ENCODE peak calls at places on chromosome 6, in seven cellular contexts. O is AML-193, C is cardiac fibroblast, S is T47D, Z is psoas muscle, F is NCI-H774, B is occipital lobe. I is an unnamed sample.

GRCh38 chr6:149938571-149939462 is 3.0 kb upstream of the ULBP2 start:
- DNase-seq in O (no peak), C (peak), S (no peak), Z (no peak), F (no peak), B (no peak), I (no peak)

GRCh38 chr6:46419576-46420002 is 71.7 kb downstream of the RCAN2 start:
- DNase-seq in O (peak), C (peak), S (peak), Z (no peak), F (peak), B (peak), I (peak)

GRCh38 chr6:157631838-157632237 is 191.2 kb upstream of the SNX9 start:
- DNase-seq in O (no peak), C (no peak), S (no peak), Z (no peak), F (no peak), B (no peak), I (no peak)

GRCh38 chr6:67412035-67412434 is 1223.0 kb upstream of the ADGRB3 start:
- DNase-seq in O (no peak), C (no peak), S (no peak), Z (no peak), F (no peak), B (no peak), I (no peak)

GRCh38 chr6:73180718-73181619 is 44.3 kb downstream of the KHDC1L start:
- DNase-seq in O (peak), C (peak), S (peak), Z (no peak), F (peak), B (peak), I (peak)

GRCh38 chr6:147170269-147170668 is 33.9 kb upstream of the STXBP5 start:
- DNase-seq in O (no peak), C (peak), S (no peak), Z (no peak), F (no peak), B (no peak), I (no peak)

GRCh38 chr6:18492957-18493356 is 105.8 kb downstream of the RNF144B start:
- DNase-seq in O (no peak), C (no peak), S (no peak), Z (no peak), F (no peak), B (no peak), I (no peak)

GRCh38 chr6:56816393-56816792 is 138.5 kb upstream of the BEND6 start:
- DNase-seq in O (no peak), C (no peak), S (no peak), Z (no peak), F (no peak), B (no peak), I (no peak)

GRCh38 chr6:115573866-115574265 is 486.8 kb downstream of the FRK start:
- DNase-seq in O (no peak), C (no peak), S (no peak), Z (no peak), F (no peak), B (no peak), I (no peak)

GRCh38 chr6:100138346-100139022 is 144.5 kb upstream of the MCHR2 start:
- DNase-seq in O (no peak), C (no peak), S (no peak), Z (no peak), F (peak), B (no peak), I (no peak)

GRCh38 chr6:137358273-137358672 is 135.9 kb downstream of the OLIG3 start:
- DNase-seq in O (no peak), C (no peak), S (no peak), Z (no peak), F (no peak), B (no peak), I (no peak)

GRCh38 chr6:105014448-105014847 is 57.5 kb downstream of the LIN28B start:
- DNase-seq in O (no peak), C (no peak), S (no peak), Z (no peak), F (no peak), B (no peak), I (no peak)

GRCh38 chr6:141580988-141581387 is 551.7 kb upstream of the GJE1 start:
- DNase-seq in O (no peak), C (peak), S (no peak), Z (no peak), F (no peak), B (no peak), I (no peak)

GRCh38 chr6:39892490-39893129 is 41.7 kb downstream of the MOCS1 start:
- DNase-seq in O (peak), C (peak), S (peak), Z (peak), F (peak), B (peak), I (peak)

GRCh38 chr6:89067796-89068195 is 12.8 kb upstream of the PNRC1 start:
- DNase-seq in O (no peak), C (no peak), S (no peak), Z (no peak), F (no peak), B (no peak), I (no peak)

GRCh38 chr6:4446982-4447381 is 311.6 kb upstream of the ECI2 start:
- DNase-seq in O (no peak), C (peak), S (no peak), Z (no peak), F (no peak), B (no peak), I (no peak)

GRCh38 chr6:154653385-154653784 is 79.8 kb upstream of the SCAF8 start:
- DNase-seq in O (no peak), C (peak), S (no peak), Z (no peak), F (no peak), B (no peak), I (no peak)

GRCh38 chr6:6960571-6961251 is 147.1 kb upstream of the RREB1 start:
- DNase-seq in O (no peak), C (no peak), S (peak), Z (no peak), F (peak), B (no peak), I (no peak)

GRCh38 chr6:167647333-167647732 is 179.4 kb upstream of the AFDN start:
- DNase-seq in O (no peak), C (no peak), S (no peak), Z (no peak), F (no peak), B (no peak), I (peak)

GRCh38 chr6:38215651-38216319 is 396.3 kb downstream of the ZFAND3 start:
- DNase-seq in O (no peak), C (no peak), S (no peak), Z (no peak), F (no peak), B (no peak), I (no peak)

GRCh38 chr6:145963216-145964068 is 716 bp downstream of the SHPRH start:
- DNase-seq in O (peak), C (peak), S (peak), Z (peak), F (no peak), B (peak), I (peak)

GRCh38 chr6:106318851-106319250 is 6.7 kb downstream of the ATG5 start:
- DNase-seq in O (peak), C (no peak), S (no peak), Z (no peak), F (no peak), B (no peak), I (no peak)

GRCh38 chr6:43627008-43627825 is 1.8 kb downstream of the GTPBP2 start:
- DNase-seq in O (peak), C (peak), S (peak), Z (peak), F (peak), B (peak), I (peak)

GRCh38 chr6:134324766-134325165 is 6.9 kb upstream of the SGK1 start:
- DNase-seq in O (no peak), C (no peak), S (no peak), Z (no peak), F (no peak), B (no peak), I (no peak)

GRCh38 chr6:100440935-100441334 is 23.8 kb downstream of the SIM1 start:
- DNase-seq in O (no peak), C (no peak), S (no peak), Z (no peak), F (no peak), B (no peak), I (no peak)

GRCh38 chr6:44681782-44682181 is 294.3 kb downstream of the CDC5L start:
- DNase-seq in O (no peak), C (peak), S (no peak), Z (no peak), F (no peak), B (no peak), I (peak)

GRCh38 chr6:38209291-38209865 is 389.9 kb downstream of the ZFAND3 start:
- DNase-seq in O (no peak), C (peak), S (no peak), Z (no peak), F (no peak), B (no peak), I (no peak)

GRCh38 chr6:44667668-44668390 is 280.3 kb downstream of the CDC5L start:
- DNase-seq in O (no peak), C (peak), S (peak), Z (no peak), F (no peak), B (no peak), I (peak)

GRCh38 chr6:130035211-130035610 is 16.8 kb downstream of the L3MBTL3 start:
- DNase-seq in O (no peak), C (no peak), S (no peak), Z (no peak), F (no peak), B (no peak), I (no peak)

GRCh38 chr6:25088513-25088912 is 152.8 kb upstream of the RIPOR2 start:
- DNase-seq in O (no peak), C (peak), S (no peak), Z (no peak), F (no peak), B (no peak), I (no peak)

GRCh38 chr6:45473121-45473967 is 95.6 kb upstream of the SUPT3H start:
- DNase-seq in O (no peak), C (no peak), S (peak), Z (no peak), F (peak), B (no peak), I (no peak)

GRCh38 chr6:168038576-168039140 is 40.4 kb downstream of the FRMD1 start:
- DNase-seq in O (no peak), C (no peak), S (no peak), Z (no peak), F (no peak), B (no peak), I (no peak)

GRCh38 chr6:69593706-69594105 is 203.1 kb downstream of the LMBRD1 start:
- DNase-seq in O (no peak), C (no peak), S (no peak), Z (no peak), F (no peak), B (no peak), I (no peak)

GRCh38 chr6:32945106-32945761 is 4.4 kb upstream of the HLA-DMB start:
- DNase-seq in O (peak), C (no peak), S (no peak), Z (no peak), F (no peak), B (no peak), I (no peak)

GRCh38 chr6:112180095-112180820 is 74.1 kb downstream of the LAMA4 start:
- DNase-seq in O (peak), C (peak), S (peak), Z (no peak), F (peak), B (no peak), I (peak)

GRCh38 chr6:150008588-150008987 is 16.7 kb downstream of the RAET1L start:
- DNase-seq in O (no peak), C (no peak), S (no peak), Z (no peak), F (no peak), B (no peak), I (no peak)

GRCh38 chr6:106973018-106973840 is 1.3 kb downstream of the CD24 start:
- DNase-seq in O (no peak), C (no peak), S (peak), Z (no peak), F (peak), B (no peak), I (no peak)

GRCh38 chr6:39929733-39930461 is 4.4 kb downstream of the MOCS1 start:
- DNase-seq in O (no peak), C (peak), S (no peak), Z (no peak), F (no peak), B (no peak), I (no peak)

GRCh38 chr6:97677626-97678025 is 394.6 kb upstream of the MMS22L start:
- DNase-seq in O (no peak), C (no peak), S (no peak), Z (no peak), F (no peak), B (no peak), I (no peak)